ENCODE peak calls at places on chromosome 2, in five cellular contexts. R is transverse colon; U is activated effector memory CD4-positive, alpha-beta T cell treated with Interleukin-2 at 50 U/mL for 16 hours; C is HFF-Myc; M is PC-3. P is an unnamed sample.

GRCh38 chr2:113064281-113064680 is 3.5 kb upstream of the IL1F10 start:
- DNase-seq in M (no peak), U (no peak), C (no peak), R (no peak), P (no peak)

GRCh38 chr2:240134956-240135520 is 1.1 kb downstream of the COPS9 start:
- DNase-seq in M (no peak), U (no peak), C (no peak), R (no peak), P (no peak)

GRCh38 chr2:178101321-178102079 is 10.7 kb upstream of the RBM45 start:
- DNase-seq in U (no peak), R (no peak), C (no peak), M (peak; percentile 13), P (no peak)

GRCh38 chr2:126325202-126325601 is 330.8 kb upstream of the GYPC start:
- DNase-seq in C (no peak), U (no peak), M (no peak), R (no peak), P (no peak)

GRCh38 chr2:43340945-43341356 is 114.5 kb upstream of the ZFP36L2 start:
- DNase-seq in R (no peak), M (peak; percentile 74), C (no peak), U (no peak), P (no peak)

GRCh38 chr2:164689020-164689419 is 67.7 kb upstream of the GRB14 start:
- DNase-seq in M (no peak), U (no peak), C (no peak), R (no peak), P (no peak)

GRCh38 chr2:11056614-11057013 is 98.7 kb upstream of the SLC66A3 start:
- DNase-seq in C (peak; percentile 83), R (no peak), U (no peak), M (peak; percentile 77), P (peak; percentile 79)

GRCh38 chr2:224085246-224085645 is 46.2 kb upstream of the SERPINE2 start:
- DNase-seq in M (peak; percentile 82), C (peak; percentile 51), R (no peak), U (no peak), P (no peak)

GRCh38 chr2:241082338-241083090 is 19.6 kb downstream of the MTERF4 start:
- DNase-seq in C (no peak), R (no peak), M (no peak), U (no peak), P (no peak)

GRCh38 chr2:128756372-128756730 is 437.7 kb upstream of the HS6ST1 start:
- DNase-seq in U (no peak), M (no peak), C (no peak), R (no peak), P (no peak)

GRCh38 chr2:239520811-239521517 is 120.1 kb upstream of the HDAC4 start:
- DNase-seq in R (no peak), M (no peak), C (no peak), U (no peak), P (no peak)

GRCh38 chr2:85588218-85589044 is 4.2 kb downstream of the VAMP5 start:
- DNase-seq in R (no peak), M (no peak), U (no peak), C (no peak), P (no peak)

GRCh38 chr2:85131116-85131515 is 2.1 kb upstream of the TCF7L1 start:
- DNase-seq in M (peak; percentile 21), R (no peak), C (no peak), U (no peak), P (no peak)

GRCh38 chr2:75007819-75008218 is 49.4 kb downstream of the POLE4 start:
- DNase-seq in C (no peak), R (no peak), U (no peak), M (no peak), P (no peak)

GRCh38 chr2:171995586-171995985 is 4.2 kb upstream of the METAP1D start:
- DNase-seq in C (no peak), U (no peak), M (no peak), R (no peak), P (no peak)

GRCh38 chr2:68889021-68889420 is 17.8 kb upstream of the BMP10 start:
- DNase-seq in C (no peak), M (no peak), R (no peak), U (no peak), P (no peak)

GRCh38 chr2:29113891-29114321 is 1.3 kb upstream of the CLIP4 start:
- DNase-seq in U (no peak), M (peak; percentile 94), R (peak; percentile 58), C (peak; percentile 46), P (no peak)